ENCODE peak calls at places on chromosomes 12 and 14, in four cellular contexts. Q, B, I and O are unnamed samples. For H3K27me3, the result is how much of the 10 kb centered on the place peaks cover.

GRCh38 chr12:27975222-27976136 is 2.9 kb upstream of the PTHLH start:
- DNase-seq in I (peak), B (peak), Q (peak), O (no peak)

GRCh38 chr12:124848621-124849380 is 14.9 kb downstream of the SCARB1 start:
- DNase-seq in Q (no peak), B (no peak), I (no peak), O (no peak)

GRCh38 chr12:127500513-127500912 is 766.5 kb upstream of the TMEM132C start:
- DNase-seq in B (no peak), Q (no peak), I (no peak), O (no peak)

GRCh38 chr14:61898568-61898967 is 136.3 kb downstream of the SNAPC1 start:
- DNase-seq in I (no peak), Q (no peak), B (no peak), O (no peak)

GRCh38 chr12:62123721-62124203 is 136.4 kb upstream of the USP15 start:
- DNase-seq in Q (peak), B (peak), I (peak), O (peak)

GRCh38 chr12:91954326-91954725 is 191.3 kb downstream of the BTG1 start:
- DNase-seq in B (no peak), I (no peak), Q (no peak), O (no peak)

GRCh38 chr12:30416631-30417030 is 279.0 kb downstream of the IPO8 start:
- DNase-seq in Q (no peak), B (peak), I (no peak), O (no peak)

GRCh38 chr12:9039397-9039977 is 50.1 kb downstream of the KLRG1 start:
- DNase-seq in Q (no peak), I (peak), B (peak), O (peak)

GRCh38 chr14:54364555-54365415 is 32.0 kb upstream of the CDKN3 start:
- DNase-seq in I (no peak), Q (no peak), B (peak), O (no peak)

GRCh38 chr12:114998118-114998771 is 314.3 kb upstream of the TBX3 start:
- DNase-seq in I (no peak), Q (no peak), B (no peak), O (no peak)

GRCh38 chr12:131701705-131702572 is 9.0 kb upstream of the SFSWAP start:
- DNase-seq in Q (no peak), B (no peak), I (no peak), O (no peak)

GRCh38 chr14:99686557-99687283 is 2.6 kb downstream of the CYP46A1 start:
- DNase-seq in B (no peak), I (no peak), Q (peak), O (no peak)

GRCh38 chr12:107393043-107393725 is 292.4 kb upstream of the PWP1 start:
- DNase-seq in B (no peak), Q (no peak), I (no peak), O (no peak)

GRCh38 chr12:109608796-109609195 is 35.2 kb downstream of the MVK start:
- DNase-seq in B (no peak), Q (no peak), I (no peak), O (no peak)

GRCh38 chr12:85639834-85640233 is 196.4 kb downstream of the RASSF9 start:
- DNase-seq in Q (no peak), B (no peak), I (no peak), O (no peak)

GRCh38 chr12:90086281-90086680 is 377.6 kb upstream of the ATP2B1 start:
- DNase-seq in I (no peak), B (no peak), Q (no peak), O (no peak)

GRCh38 chr12:31658743-31659086 is 773 bp upstream of the ETFBKMT start:
- DNase-seq in Q (no peak), B (no peak), I (no peak), O (no peak)

GRCh38 chr12:41304526-41304925 is 116.4 kb downstream of the PDZRN4 start:
- DNase-seq in I (no peak), B (no peak), Q (no peak), O (no peak)

GRCh38 chr12:117732761-117733160 is 236.0 kb downstream of the KSR2 start:
- DNase-seq in B (no peak), I (no peak), Q (peak), O (no peak)

GRCh38 chr12:115761784-115762183 is 515.7 kb downstream of the MED13L start:
- DNase-seq in Q (no peak), I (peak), B (no peak), O (no peak)

GRCh38 chr14:89293349-89293916 is 123.6 kb downstream of the FOXN3 start:
- DNase-seq in B (no peak), I (no peak), Q (peak), O (no peak)

GRCh38 chr14:54814076-54814475 is 88.5 kb downstream of the GCH1 start:
- DNase-seq in B (no peak), I (no peak), Q (peak), O (no peak)

GRCh38 chr12:68792952-68793351 is 15.0 kb upstream of the MDM2 start:
- DNase-seq in Q (peak), I (no peak), B (no peak), O (no peak)

GRCh38 chr12:92551853-92552397 is 150.9 kb upstream of the PLEKHG7 start:
- DNase-seq in I (peak), B (peak), Q (no peak), O (no peak)

GRCh38 chr14:22505751-22506710 is 83.0 kb downstream of the DAD1 start:
- DNase-seq in I (no peak), B (no peak), Q (no peak), O (no peak)

GRCh38 chr12:94560416-94561221 is 89.7 kb downstream of the TMCC3 start:
- DNase-seq in I (peak), B (peak), Q (peak), O (no peak)

GRCh38 chr12:113392563-113392962 is 11.1 kb downstream of the SDS start:
- DNase-seq in B (no peak), I (no peak), Q (no peak), O (no peak)

GRCh38 chr12:47717443-47718193 is 7.7 kb downstream of the ENDOU start:
- DNase-seq in I (peak), Q (peak), B (peak), O (peak)

GRCh38 chr14:102539544-102540309 is 30.2 kb upstream of the ANKRD9 start:
- DNase-seq in Q (no peak), I (peak), B (peak), O (peak)

GRCh38 chr12:7162691-7163114 is 26.8 kb upstream of the PEX5 start:
- DNase-seq in Q (peak), B (no peak), I (peak), O (no peak)

GRCh38 chr12:59239993-59240392 is 319.7 kb upstream of the LRIG3 start:
- DNase-seq in I (no peak), B (no peak), Q (no peak), O (no peak)

GRCh38 chr14:21011136-21011535 is 12.0 kb downstream of the SLC39A2 start:
- DNase-seq in I (no peak), B (no peak), Q (no peak), O (no peak)

GRCh38 chr14:104320611-104321086 is 182.3 kb downstream of the KIF26A start:
- DNase-seq in I (no peak), B (no peak), Q (peak), O (no peak)
- H3K27me3 ChIP-seq in I (under half), B (under half), Q (under half), O (under half)

GRCh38 chr14:76844223-76844622 is 18.0 kb downstream of the LRRC74A start:
- DNase-seq in B (peak), I (no peak), Q (peak), O (no peak)
- TF ChIP-seq CTCF in B (no peak), I (no peak), Q (peak), O (peak)

GRCh38 chr14:75714993-75715392 is 53.9 kb downstream of the TTLL5 start:
- DNase-seq in I (no peak), B (no peak), Q (no peak), O (no peak)
- H3K27ac ChIP-seq in I (no peak), B (no peak), Q (no peak), O (no peak)

GRCh38 chr14:60647837-60648168 is 1.5 kb downstream of the SIX1 start:
- DNase-seq in B (no peak), Q (no peak), I (no peak), O (no peak)
- H3K27me3 ChIP-seq in B (half or more), Q (half or more), I (half or more), O (under half)

DNA sequence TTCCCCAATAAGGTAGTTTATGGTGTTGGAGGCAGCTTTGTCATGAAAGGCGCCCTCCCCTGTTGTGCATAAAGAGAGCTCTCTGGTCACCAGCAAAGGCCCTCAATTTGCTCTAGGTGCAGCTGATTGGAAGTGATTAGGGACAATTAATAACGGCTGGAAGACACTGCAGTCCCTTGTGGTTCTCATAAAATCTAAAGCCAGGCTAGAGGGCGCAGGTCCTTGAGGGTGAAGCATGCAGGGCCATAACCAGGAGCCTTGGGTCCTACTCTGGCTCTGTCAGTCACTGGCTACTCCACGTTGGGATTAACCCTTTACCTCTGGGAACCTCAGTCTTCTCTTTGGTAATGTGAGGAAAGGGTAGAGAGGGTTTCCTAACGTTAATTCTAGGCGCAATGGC is 1.9 kb downstream of the DAAM1 start:
- DNase-seq in Q (peak), B (no peak), I (peak), O (no peak)
- TF ChIP-seq CTCF in Q (peak), B (no peak), I (no peak), O (peak)

GRCh38 chr14:51511265-51511664 is 140.4 kb upstream of the FRMD6 start:
- DNase-seq in B (peak), Q (no peak), I (no peak), O (no peak)
- H3K27ac ChIP-seq in B (no peak), Q (no peak), I (no peak), O (no peak)